ENCODE peak calls at places on chromosomes 12 and 14, in five cellular contexts. U is thyroid gland, P is uterus, W is left ventricle myocardium inferior, X is suprapubic skin. T is an unnamed sample.

GRCh38 chr14:24270537-24271133 is 762 bp downstream of the RABGGTA start:
- DNase-seq in U (no peak), P (no peak), W (no peak), X (no peak), T (no peak)

GRCh38 chr14:68976160-68977067 is 2.7 kb downstream of the ACTN1 start:
- DNase-seq in U (peak; percentile 16), P (peak; percentile 75), W (peak; percentile 58), X (no peak), T (no peak)

GRCh38 chr12:63302941-63303536 is 152.0 kb upstream of the AVPR1A start:
- DNase-seq in U (no peak), P (no peak), W (no peak), X (no peak), T (no peak)

GRCh38 chr12:41106315-41106714 is 81.8 kb upstream of the PDZRN4 start:
- DNase-seq in U (no peak), P (no peak), W (no peak), X (no peak), T (no peak)

GRCh38 chr14:67738740-67739504 is 37.2 kb downstream of the RDH12 start:
- DNase-seq in U (peak; percentile 17), P (peak; percentile 67), W (peak; percentile 55), X (peak; percentile 81), T (no peak)

GRCh38 chr14:78222746-78223145 is 52.6 kb downstream of the NRXN3 start:
- DNase-seq in U (no peak), P (no peak), W (no peak), X (no peak), T (no peak)

GRCh38 chr12:57868870-57869609 is 22.5 kb upstream of the CTDSP2 start:
- DNase-seq in U (no peak), P (peak; percentile 71), W (no peak), X (peak; percentile 77), T (no peak)

GRCh38 chr14:53044486-53044885 is 93.6 kb upstream of the FERMT2 start:
- DNase-seq in U (no peak), P (no peak), W (no peak), X (no peak), T (no peak)

GRCh38 chr12:62332598-62332997 is 72.4 kb downstream of the USP15 start:
- DNase-seq in U (no peak), P (no peak), W (no peak), X (no peak), T (no peak)

GRCh38 chr12:47360771-47361388 is 281.1 kb upstream of the AMIGO2 start:
- DNase-seq in U (no peak), P (no peak), W (no peak), X (no peak), T (no peak)

GRCh38 chr12:117968826-117969659 is at the start of gene KSR2:
- DNase-seq in U (peak; percentile 91), P (no peak), W (no peak), X (no peak), T (no peak)

GRCh38 chr12:69666798-69667197 is 32.3 kb downstream of the BEST3 start:
- DNase-seq in U (no peak), P (no peak), W (no peak), X (no peak), T (no peak)

GRCh38 chr12:53324113-53324778 is 2.8 kb upstream of the AAAS start:
- DNase-seq in U (no peak), P (peak; percentile 28), W (peak; percentile 28), X (no peak), T (no peak)

GRCh38 chr12:109580684-109581333 is 7.2 kb downstream of the MVK start:
- DNase-seq in U (peak; percentile 92), P (no peak), W (no peak), X (no peak), T (no peak)

GRCh38 chr12:106106892-106107291 is 31.9 kb downstream of the NUAK1 start:
- DNase-seq in U (no peak), P (no peak), W (no peak), X (no peak), T (no peak)

GRCh38 chr12:121391619-121392324 is 8.1 kb upstream of the RNF34 start:
- DNase-seq in U (no peak), P (peak; percentile 27), W (no peak), X (peak; percentile 29), T (no peak)

GRCh38 chr12:48183091-48183875 is at the start of gene CCDC184:
- DNase-seq in U (peak; percentile 19), P (peak; percentile 66), W (peak; percentile 59), X (peak; percentile 69), T (no peak)

GRCh38 chr12:92226036-92226661 is 80.5 kb upstream of the BTG1 start:
- DNase-seq in U (no peak), P (no peak), W (no peak), X (no peak), T (no peak)

GRCh38 chr12:110743571-110744093 is 941 bp upstream of the PPP1CC start:
- DNase-seq in U (peak; percentile 20), P (peak; percentile 49), W (peak; percentile 51), X (peak; percentile 69), T (no peak)

GRCh38 chr12:88056571-88056970 is 27.4 kb upstream of the C12orf50 start:
- DNase-seq in U (no peak), P (no peak), W (no peak), X (no peak), T (no peak)

GRCh38 chr14:104592785-104593184 is 11.8 kb downstream of the TMEM179 start:
- DNase-seq in U (no peak), P (no peak), W (peak; percentile 11), X (no peak), T (no peak)

GRCh38 chr12:132445884-132446471 is 44.0 kb upstream of the FBRSL1 start:
- DNase-seq in U (peak; percentile 33), P (peak; percentile 26), W (peak; percentile 40), X (no peak), T (no peak)

GRCh38 chr14:51684760-51685159 is 33.0 kb downstream of the FRMD6 start:
- DNase-seq in U (no peak), P (no peak), W (no peak), X (no peak), T (no peak)

GRCh38 chr12:92753976-92754885 is 51.4 kb downstream of the PLEKHG7 start:
- DNase-seq in U (no peak), P (no peak), W (no peak), X (no peak), T (no peak)

GRCh38 chr14:97468220-97468619 is 671.0 kb downstream of the VRK1 start:
- DNase-seq in U (no peak), P (no peak), W (no peak), X (no peak), T (no peak)

GRCh38 chr12:53552346-53553327 is 45.4 kb upstream of the NPFF start:
- DNase-seq in U (no peak), P (no peak), W (no peak), X (no peak), T (no peak)

GRCh38 chr14:101404426-101405170 is 156.7 kb upstream of the DIO3 start:
- DNase-seq in U (no peak), P (no peak), W (no peak), X (no peak), T (no peak)

GRCh38 chr12:62653740-62654139 is 187.1 kb downstream of the MON2 start:
- DNase-seq in U (no peak), P (no peak), W (no peak), X (no peak), T (no peak)

GRCh38 chr14:38616959-38617358 is 361.1 kb upstream of the CLEC14A start:
- DNase-seq in U (peak; percentile 83), P (no peak), W (no peak), X (no peak), T (no peak)

GRCh38 chr14:38623661-38624060 is 367.8 kb upstream of the CLEC14A start:
- DNase-seq in U (no peak), P (no peak), W (no peak), X (no peak), T (no peak)

DNA sequence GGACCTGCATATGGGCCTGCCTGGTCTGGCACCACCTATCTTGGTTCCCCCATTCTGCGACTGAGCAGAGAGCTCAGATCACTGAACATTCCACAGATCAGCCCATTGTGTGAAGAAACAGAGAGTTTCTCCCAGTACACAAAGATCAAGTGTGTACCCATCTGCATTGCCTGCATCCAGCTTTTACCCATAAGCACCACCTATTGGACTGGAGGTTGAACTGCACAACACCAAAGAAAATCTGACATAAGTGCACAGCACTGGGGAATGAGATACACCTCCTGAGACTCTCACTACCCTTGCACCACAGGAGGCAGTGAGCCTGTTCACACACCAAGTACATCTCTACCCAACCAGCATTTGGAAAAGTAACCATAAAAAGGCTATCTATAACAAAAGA is 362.6 kb upstream of the CLEC14A start:
- DNase-seq in U (no peak), P (no peak), W (no peak), X (no peak), T (no peak)
- TF ChIP-seq CTCF in U (no peak), P (no peak), W (no peak), X (no peak), T (no peak)

GRCh38 chr12:74490390-74491064 is 47.1 kb upstream of the ATXN7L3B start:
- DNase-seq in U (no peak), P (no peak), W (no peak), X (no peak), T (no peak)

GRCh38 chr12:74489543-74489942 is 48.1 kb upstream of the ATXN7L3B start:
- DNase-seq in U (no peak), P (no peak), W (no peak), X (no peak), T (no peak)

GRCh38 chr12:74491374-74491773 is 46.3 kb upstream of the ATXN7L3B start:
- DNase-seq in U (no peak), P (no peak), W (no peak), X (no peak), T (no peak)

GRCh38 chr12:74483057-74483456 is 54.6 kb upstream of the ATXN7L3B start:
- DNase-seq in U (no peak), P (no peak), W (no peak), X (no peak), T (no peak)

DNA sequence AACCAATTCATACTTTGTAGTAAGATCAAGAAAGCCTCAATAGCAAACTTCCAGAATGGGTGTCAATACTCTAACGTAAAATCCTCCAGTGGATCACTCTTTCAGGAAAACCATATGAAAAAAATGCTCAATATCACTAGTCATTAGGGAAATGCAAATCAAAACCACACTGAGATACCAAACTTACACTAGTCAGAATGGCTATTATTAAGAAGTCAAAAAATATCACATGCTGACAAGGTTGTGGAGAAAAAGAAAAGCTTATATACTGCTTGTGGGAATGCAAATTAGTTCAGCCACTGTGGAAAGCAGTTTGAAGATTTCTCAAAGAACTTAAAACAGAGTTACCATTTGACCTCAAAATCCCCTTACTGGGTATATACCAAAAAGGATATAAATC is 49.5 kb upstream of the ATXN7L3B start:
- DNase-seq in U (no peak), P (no peak), W (no peak), X (no peak), T (no peak)
- H3K27ac ChIP-seq in U (no peak overlapping the region), P (no peak overlapping the region), W (no peak overlapping the region), X (no peak overlapping the region), T (no peak overlapping the region)

DNA sequence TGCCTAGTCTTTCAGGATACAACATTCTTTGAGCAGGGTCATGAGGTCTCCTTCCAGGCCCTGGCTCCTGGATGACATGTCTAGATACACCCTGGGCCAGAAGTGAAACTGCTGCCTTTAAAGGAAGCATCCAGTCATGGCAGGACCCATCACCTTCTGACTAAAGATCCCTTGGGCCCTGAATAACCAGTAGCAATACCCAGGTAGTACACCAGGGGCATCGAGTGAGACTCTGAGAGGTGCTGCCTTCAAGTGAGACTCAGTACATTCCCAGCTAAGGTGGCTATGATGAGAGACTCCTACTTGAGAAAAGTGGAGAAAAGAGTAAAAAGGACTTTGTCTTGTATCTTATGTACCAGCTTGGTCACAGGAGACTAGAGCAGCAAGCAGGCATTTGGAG is 23.5 kb downstream of the OR6C68 start:
- DNase-seq in U (no peak), P (no peak), W (no peak), X (no peak), T (no peak)
- TF ChIP-seq CTCF in U (no peak), P (no peak), W (no peak), X (no peak), T (no peak)

GRCh38 chr14:32343926-32344430 is 14.9 kb downstream of the AKAP6 start:
- DNase-seq in U (no peak), P (no peak), W (no peak), X (no peak), T (no peak)
- H3K27ac ChIP-seq in U (no peak overlapping the region), P (no peak overlapping the region), W (no peak overlapping the region), X (no peak overlapping the region), T (no peak overlapping the region)

T was measured in esophagus squamous epithelium.